ENCODE peak calls at places on chromosome 22, in five cellular contexts. One of them, this sample, is unnamed.

GRCh38 chr22:35642305-35642741 is 5.9 kb upstream of the APOL6 start:
- DNase-seq in body of pancreas: no peak
- DNase-seq in suprapubic skin: no peak
- DNase-seq in lower leg skin: no peak
- DNase-seq in heart left ventricle: no peak
- DNase-seq in this sample: peak

GRCh38 chr22:30636226-30637077 is 871 bp downstream of the SLC35E4 start:
- DNase-seq in body of pancreas: peak
- DNase-seq in suprapubic skin: no peak
- DNase-seq in lower leg skin: peak
- DNase-seq in heart left ventricle: no peak
- DNase-seq in this sample: peak

GRCh38 chr22:30210235-30210831 is 36.2 kb downstream of the LIF start:
- DNase-seq in body of pancreas: peak
- DNase-seq in suprapubic skin: no peak
- DNase-seq in lower leg skin: no peak
- DNase-seq in heart left ventricle: no peak
- DNase-seq in this sample: no peak

GRCh38 chr22:46947516-46948260 is 185.2 kb downstream of the TBC1D22A start:
- DNase-seq in body of pancreas: no peak
- DNase-seq in suprapubic skin: no peak
- DNase-seq in lower leg skin: no peak
- DNase-seq in heart left ventricle: no peak
- DNase-seq in this sample: no peak

GRCh38 chr22:35452810-35453743 is 53.1 kb downstream of the MCM5 start:
- DNase-seq in body of pancreas: no peak
- DNase-seq in suprapubic skin: no peak
- DNase-seq in lower leg skin: no peak
- DNase-seq in heart left ventricle: no peak
- DNase-seq in this sample: no peak

GRCh38 chr22:43828711-43829447 is 16.8 kb upstream of the EFCAB6 start:
- DNase-seq in body of pancreas: peak
- DNase-seq in suprapubic skin: peak
- DNase-seq in lower leg skin: peak
- DNase-seq in heart left ventricle: peak
- DNase-seq in this sample: no peak

GRCh38 chr22:49290286-49290685 is 537.4 kb downstream of the BRD1 start:
- DNase-seq in body of pancreas: no peak
- DNase-seq in suprapubic skin: no peak
- DNase-seq in lower leg skin: no peak
- DNase-seq in heart left ventricle: no peak
- DNase-seq in this sample: no peak

GRCh38 chr22:48097723-48098122 is 1335.3 kb downstream of the TBC1D22A start:
- DNase-seq in body of pancreas: no peak
- DNase-seq in suprapubic skin: peak
- DNase-seq in lower leg skin: no peak
- DNase-seq in heart left ventricle: no peak
- DNase-seq in this sample: no peak

GRCh38 chr22:46052801-46053562 is 76.0 kb upstream of the WNT7B start:
- DNase-seq in body of pancreas: peak
- DNase-seq in suprapubic skin: peak
- DNase-seq in lower leg skin: peak
- DNase-seq in heart left ventricle: peak
- DNase-seq in this sample: peak

GRCh38 chr22:42280140-42280539 is 9.7 kb upstream of the TCF20 start:
- DNase-seq in body of pancreas: no peak
- DNase-seq in suprapubic skin: peak
- DNase-seq in lower leg skin: no peak
- DNase-seq in heart left ventricle: no peak
- DNase-seq in this sample: no peak

GRCh38 chr22:47289316-47289985 is 527.0 kb downstream of the TBC1D22A start:
- DNase-seq in body of pancreas: no peak
- DNase-seq in suprapubic skin: peak
- DNase-seq in lower leg skin: no peak
- DNase-seq in heart left ventricle: no peak
- DNase-seq in this sample: no peak

GRCh38 chr22:45429424-45429823 is 15.9 kb downstream of the RIBC2 start:
- DNase-seq in body of pancreas: no peak
- DNase-seq in suprapubic skin: peak
- DNase-seq in lower leg skin: no peak
- DNase-seq in heart left ventricle: no peak
- DNase-seq in this sample: no peak

GRCh38 chr22:47691152-47691895 is 928.9 kb downstream of the TBC1D22A start:
- DNase-seq in body of pancreas: no peak
- DNase-seq in suprapubic skin: no peak
- DNase-seq in lower leg skin: peak
- DNase-seq in heart left ventricle: no peak
- DNase-seq in this sample: no peak

GRCh38 chr22:37337204-37337943 is 55.1 kb downstream of the CYTH4 start:
- DNase-seq in body of pancreas: no peak
- DNase-seq in suprapubic skin: no peak
- DNase-seq in lower leg skin: no peak
- DNase-seq in heart left ventricle: no peak
- DNase-seq in this sample: no peak

GRCh38 chr22:48574776-48575566 is 1252.7 kb downstream of the BRD1 start:
- DNase-seq in body of pancreas: peak
- DNase-seq in suprapubic skin: no peak
- DNase-seq in lower leg skin: no peak
- DNase-seq in heart left ventricle: peak
- DNase-seq in this sample: peak

GRCh38 chr22:42990131-42990838 is 24.7 kb downstream of the PACSIN2 start:
- DNase-seq in body of pancreas: peak
- DNase-seq in suprapubic skin: peak
- DNase-seq in lower leg skin: peak
- DNase-seq in heart left ventricle: no peak
- DNase-seq in this sample: peak

GRCh38 chr22:27801616-27802388 is at the start of gene MN1:
- DNase-seq in body of pancreas: peak
- DNase-seq in suprapubic skin: no peak
- DNase-seq in lower leg skin: no peak
- DNase-seq in heart left ventricle: peak
- DNase-seq in this sample: peak

GRCh38 chr22:45212306-45212709 is 28.4 kb downstream of the KIAA0930 start:
- DNase-seq in body of pancreas: peak
- DNase-seq in suprapubic skin: peak
- DNase-seq in lower leg skin: peak
- DNase-seq in heart left ventricle: peak
- DNase-seq in this sample: peak

DNA sequence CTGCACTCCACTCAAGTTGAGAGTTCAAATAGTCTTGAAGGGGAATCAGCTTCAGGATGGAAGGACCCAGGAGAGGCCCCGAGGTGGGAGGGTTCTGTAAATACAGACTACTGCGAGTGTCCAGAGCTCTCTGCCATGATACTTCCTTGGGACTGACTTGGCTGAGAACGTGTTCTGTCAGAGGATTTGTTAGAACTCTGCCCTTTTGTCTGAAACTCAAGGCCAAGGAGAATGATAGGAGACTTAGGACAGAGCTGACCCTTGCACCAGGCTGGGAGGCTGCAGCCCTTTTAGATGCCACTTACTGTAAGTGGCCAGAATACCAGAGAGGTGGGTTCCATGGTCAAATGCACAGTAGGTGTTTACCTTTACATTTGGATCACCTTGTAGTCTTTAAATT is 2.9 kb upstream of the ATF4 start:
- DNase-seq in body of pancreas: no peak
- DNase-seq in suprapubic skin: no peak
- DNase-seq in lower leg skin: no peak
- DNase-seq in heart left ventricle: no peak
- DNase-seq in this sample: no peak
- TF ChIP-seq POLR2A in body of pancreas: no peak
- TF ChIP-seq POLR2A in suprapubic skin: no peak
- TF ChIP-seq POLR2A in lower leg skin: no peak
- TF ChIP-seq POLR2A in heart left ventricle: no peak
- TF ChIP-seq POLR2A in this sample: no peak

DNA sequence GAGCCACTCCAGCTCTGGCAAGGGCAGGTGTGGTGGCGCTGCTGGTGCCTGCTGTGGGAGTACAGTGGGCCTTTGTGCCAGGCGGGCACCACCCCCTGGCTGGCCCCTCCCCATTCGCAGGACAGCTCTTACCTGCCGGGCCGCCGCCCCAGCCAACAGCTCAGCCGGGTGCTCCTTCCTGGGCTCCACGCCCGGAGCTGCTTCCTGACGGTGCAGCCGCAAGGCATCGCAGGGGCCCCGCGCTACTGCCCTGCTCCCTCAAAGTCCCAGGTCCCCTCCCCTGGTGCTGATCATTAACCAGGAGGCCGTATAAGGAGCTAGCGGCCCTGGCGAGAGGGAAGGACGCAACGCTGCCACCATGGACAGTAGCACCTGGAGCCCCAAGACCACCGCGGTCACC is at the start of gene SLC5A1:
- DNase-seq in body of pancreas: peak
- DNase-seq in suprapubic skin: peak
- DNase-seq in lower leg skin: no peak
- DNase-seq in heart left ventricle: no peak
- DNase-seq in this sample: peak
- TF ChIP-seq POLR2A in body of pancreas: peak
- TF ChIP-seq POLR2A in suprapubic skin: no peak
- TF ChIP-seq POLR2A in lower leg skin: no peak
- TF ChIP-seq POLR2A in heart left ventricle: no peak
- TF ChIP-seq POLR2A in this sample: peak

GRCh38 chr22:38465673-38466490 is 2.0 kb upstream of the KDELR3 start:
- DNase-seq in body of pancreas: no peak
- DNase-seq in suprapubic skin: peak
- DNase-seq in lower leg skin: no peak
- DNase-seq in heart left ventricle: no peak
- DNase-seq in this sample: peak
- TF ChIP-seq POLR2A in body of pancreas: no peak
- TF ChIP-seq POLR2A in suprapubic skin: no peak
- TF ChIP-seq POLR2A in lower leg skin: no peak
- TF ChIP-seq POLR2A in heart left ventricle: no peak
- TF ChIP-seq POLR2A in this sample: no peak

GRCh38 chr22:29072979-29073617 is at the start of gene KREMEN1:
- DNase-seq in body of pancreas: no peak
- DNase-seq in suprapubic skin: no peak
- DNase-seq in lower leg skin: no peak
- DNase-seq in heart left ventricle: no peak
- DNase-seq in this sample: peak

GRCh38 chr22:29072193-29072978 is 449 bp upstream of the KREMEN1 start:
- DNase-seq in body of pancreas: peak
- DNase-seq in suprapubic skin: peak
- DNase-seq in lower leg skin: peak
- DNase-seq in heart left ventricle: peak
- DNase-seq in this sample: peak

GRCh38 chr22:29069476-29069875 is 3.4 kb upstream of the KREMEN1 start:
- DNase-seq in body of pancreas: no peak
- DNase-seq in suprapubic skin: peak
- DNase-seq in lower leg skin: no peak
- DNase-seq in heart left ventricle: no peak
- DNase-seq in this sample: no peak

GRCh38 chr22:29070490-29070889 is 2.3 kb upstream of the KREMEN1 start:
- DNase-seq in body of pancreas: no peak
- DNase-seq in suprapubic skin: peak
- DNase-seq in lower leg skin: no peak
- DNase-seq in heart left ventricle: no peak
- DNase-seq in this sample: no peak

GRCh38 chr22:29071261-29072045 is 1.4 kb upstream of the KREMEN1 start:
- DNase-seq in body of pancreas: peak
- DNase-seq in suprapubic skin: peak
- DNase-seq in lower leg skin: peak
- DNase-seq in heart left ventricle: peak
- DNase-seq in this sample: peak
- TF ChIP-seq POLR2A in body of pancreas: no peak
- TF ChIP-seq POLR2A in suprapubic skin: no peak
- TF ChIP-seq POLR2A in lower leg skin: no peak
- TF ChIP-seq POLR2A in heart left ventricle: no peak
- TF ChIP-seq POLR2A in this sample: peak

GRCh38 chr22:33952776-33953175 is 32.5 kb upstream of the LARGE1 start:
- DNase-seq in body of pancreas: no peak
- DNase-seq in suprapubic skin: no peak
- DNase-seq in lower leg skin: no peak
- DNase-seq in heart left ventricle: no peak
- DNase-seq in this sample: no peak
- TF ChIP-seq POLR2A in body of pancreas: no peak
- TF ChIP-seq POLR2A in suprapubic skin: no peak
- TF ChIP-seq POLR2A in lower leg skin: no peak
- TF ChIP-seq POLR2A in heart left ventricle: no peak
- TF ChIP-seq POLR2A in this sample: no peak

DNA sequence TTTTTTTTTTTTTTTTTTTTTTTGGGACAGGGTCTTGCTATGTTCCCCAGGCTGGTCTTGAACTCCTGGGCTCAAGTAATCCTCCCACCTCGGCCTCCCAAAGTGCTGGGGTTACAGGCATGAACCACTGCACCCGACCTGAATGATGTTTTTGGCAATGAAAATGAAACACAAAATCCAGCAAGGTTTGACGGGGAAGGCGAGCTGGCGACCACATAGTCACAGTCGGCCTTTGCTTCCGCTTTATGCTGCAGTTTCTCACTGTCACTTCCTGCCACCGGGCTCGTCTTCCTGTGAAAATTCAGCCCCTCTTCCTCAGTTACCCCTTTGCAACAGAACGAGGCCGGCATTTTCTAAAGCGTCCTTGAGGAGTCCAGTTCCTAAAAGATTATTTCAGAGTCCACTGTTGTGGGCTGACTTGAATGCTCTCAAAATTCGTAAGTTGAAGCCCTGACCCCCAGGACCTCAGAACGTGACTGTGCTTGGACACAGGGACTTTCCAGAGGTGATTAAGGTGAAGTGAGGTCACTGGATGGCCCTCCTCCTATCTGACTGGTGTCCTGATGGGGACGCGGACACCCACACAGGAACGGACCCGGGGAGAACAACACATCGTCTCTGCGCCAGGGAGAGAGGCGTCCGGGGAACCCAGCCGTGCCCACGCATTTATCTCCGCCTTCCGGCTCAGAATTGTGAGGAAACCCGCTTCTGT is 2.9 kb upstream of the BID start:
- DNase-seq in body of pancreas: peak
- DNase-seq in suprapubic skin: no peak
- DNase-seq in lower leg skin: no peak
- DNase-seq in heart left ventricle: peak
- DNase-seq in this sample: peak
- TF ChIP-seq POLR2A in body of pancreas: peak
- TF ChIP-seq POLR2A in suprapubic skin: no peak
- TF ChIP-seq POLR2A in lower leg skin: no peak
- TF ChIP-seq POLR2A in heart left ventricle: no peak
- TF ChIP-seq POLR2A in this sample: peak

GRCh38 chr22:50313600-50313999 is 6.2 kb upstream of the PLXNB2 start:
- DNase-seq in body of pancreas: no peak
- DNase-seq in suprapubic skin: peak
- DNase-seq in lower leg skin: no peak
- DNase-seq in heart left ventricle: no peak
- DNase-seq in this sample: no peak

GRCh38 chr22:50314081-50314454 is 6.6 kb upstream of the PLXNB2 start:
- DNase-seq in body of pancreas: no peak
- DNase-seq in suprapubic skin: no peak
- DNase-seq in lower leg skin: no peak
- DNase-seq in heart left ventricle: no peak
- DNase-seq in this sample: no peak

GRCh38 chr22:50315289-50316113 is 8.1 kb upstream of the PLXNB2 start:
- DNase-seq in body of pancreas: no peak
- DNase-seq in suprapubic skin: no peak
- DNase-seq in lower leg skin: no peak
- DNase-seq in heart left ventricle: no peak
- DNase-seq in this sample: no peak

GRCh38 chr22:50313021-50313420 is 5.6 kb upstream of the PLXNB2 start:
- DNase-seq in body of pancreas: no peak
- DNase-seq in suprapubic skin: peak
- DNase-seq in lower leg skin: no peak
- DNase-seq in heart left ventricle: no peak
- DNase-seq in this sample: no peak

GRCh38 chr22:50314455-50315288 is 7.2 kb upstream of the PLXNB2 start:
- DNase-seq in body of pancreas: no peak
- DNase-seq in suprapubic skin: peak
- DNase-seq in lower leg skin: no peak
- DNase-seq in heart left ventricle: peak
- DNase-seq in this sample: peak
- TF ChIP-seq POLR2A in body of pancreas: no peak
- TF ChIP-seq POLR2A in suprapubic skin: no peak
- TF ChIP-seq POLR2A in lower leg skin: no peak
- TF ChIP-seq POLR2A in heart left ventricle: no peak
- TF ChIP-seq POLR2A in this sample: peak